ENCODE peak calls at places on chromosomes 11 and 22, in nine cellular contexts. S is activated effector memory CD4-positive, alpha-beta T cell treated with anti-CD3 and anti-CD28 coated beads, Interleukin-2, amount 50 U/mL, for 16 hours; O is hepatocyte; L is bronchial epithelial cell; M is stimulated activated CD4-positive, alpha-beta T cell treated with anti-CD3 and anti-CD28 coated beads, Interleukin-12 subunit alpha, Interleukin-12 subunit beta, amount 100 ng/mL, for 24 hours; H is kidney tubule cell; R is cardiac fibroblast; C is GDM1; B is T-helper 2 cell. Z is an unnamed sample.

GRCh38 chr22:44309647-44310046 is 3.1 kb downstream of the SHISAL1 start:
- DNase-seq in S (no peak), O (no peak), L (no peak), M (no peak), H (no peak), R (peak), C (no peak), B (no peak), Z (no peak)

GRCh38 chr11:117676501-117676900 is 120.5 kb downstream of the DSCAML1 start:
- DNase-seq in S (no peak), O (no peak), L (no peak), M (no peak), H (no peak), R (no peak), C (no peak), B (no peak), Z (no peak)

GRCh38 chr22:47032956-47033647 is 270.7 kb downstream of the TBC1D22A start:
- DNase-seq in S (peak), O (no peak), L (peak), M (no peak), H (no peak), R (no peak), C (no peak), B (no peak), Z (peak)

GRCh38 chr22:44191036-44191454 is 10.3 kb downstream of the PARVG start:
- DNase-seq in S (peak), O (no peak), L (peak), M (no peak), H (peak), R (no peak), C (no peak), B (peak), Z (no peak)

GRCh38 chr11:57761301-57762234 is at the start of gene CTNND1:
- DNase-seq in S (no peak), O (peak), L (peak), M (no peak), H (peak), R (peak), C (peak), B (no peak), Z (peak)

GRCh38 chr11:10885703-10886363 is 28.0 kb upstream of the ZBED5 start:
- DNase-seq in S (no peak), O (peak), L (no peak), M (no peak), H (peak), R (peak), C (no peak), B (no peak), Z (peak)

GRCh38 chr22:33605686-33606085 is 314.6 kb downstream of the LARGE1 start:
- DNase-seq in S (no peak), O (peak), L (no peak), M (no peak), H (no peak), R (peak), C (no peak), B (no peak), Z (no peak)

GRCh38 chr11:19728436-19728835 is 15.8 kb downstream of the NAV2 start:
- DNase-seq in S (no peak), O (peak), L (no peak), M (no peak), H (peak), R (peak), C (no peak), B (no peak), Z (no peak)

GRCh38 chr11:5242933-5243844 is 6.5 kb downstream of the HBG1 start:
- DNase-seq in S (no peak), O (no peak), L (peak), M (no peak), H (no peak), R (no peak), C (no peak), B (peak), Z (no peak)

GRCh38 chr11:117970400-117971024 is 15.7 kb upstream of the IL10RA start:
- DNase-seq in S (peak), O (no peak), L (peak), M (no peak), H (peak), R (no peak), C (peak), B (peak), Z (peak)

GRCh38 chr11:108115495-108116140 is 5.7 kb upstream of the ACAT1 start:
- DNase-seq in S (no peak), O (peak), L (peak), M (no peak), H (peak), R (peak), C (no peak), B (no peak), Z (peak)

GRCh38 chr11:128717581-128717980 is 23.7 kb downstream of the FLI1 start:
- DNase-seq in S (peak), O (no peak), L (no peak), M (no peak), H (no peak), R (no peak), C (no peak), B (peak), Z (no peak)

GRCh38 chr11:17371614-17372013 is 16.8 kb downstream of the KCNJ11 start:
- DNase-seq in S (no peak), O (no peak), L (no peak), M (no peak), H (peak), R (peak), C (no peak), B (no peak), Z (no peak)

GRCh38 chr11:32858731-32859130 is 29.0 kb downstream of the PRRG4 start:
- DNase-seq in S (no peak), O (no peak), L (no peak), M (no peak), H (no peak), R (no peak), C (no peak), B (no peak), Z (no peak)

GRCh38 chr22:39522567-39523300 is 2.4 kb downstream of the ATF4 start:
- DNase-seq in S (no peak), O (no peak), L (peak), M (no peak), H (peak), R (peak), C (no peak), B (peak), Z (peak)

GRCh38 chr11:77547863-77548551 is 41.7 kb upstream of the AQP11 start:
- DNase-seq in S (no peak), O (peak), L (peak), M (no peak), H (peak), R (peak), C (peak), B (peak), Z (peak)

GRCh38 chr22:43850529-43850928 is 11.8 kb downstream of the SULT4A1 start:
- DNase-seq in S (peak), O (no peak), L (no peak), M (no peak), H (no peak), R (no peak), C (no peak), B (no peak), Z (no peak)

GRCh38 chr11:34501500-34501899 is 12.1 kb downstream of the ELF5 start:
- DNase-seq in S (no peak), O (peak), L (peak), M (no peak), H (peak), R (peak), C (no peak), B (no peak), Z (no peak)

GRCh38 chr22:41286639-41287091 is 678 bp upstream of the RANGAP1 start:
- DNase-seq in S (peak), O (peak), L (no peak), M (no peak), H (peak), R (no peak), C (peak), B (peak), Z (no peak)

GRCh38 chr11:35605691-35606090 is 12.6 kb upstream of the FJX1 start:
- DNase-seq in S (no peak), O (peak), L (no peak), M (no peak), H (no peak), R (peak), C (no peak), B (no peak), Z (no peak)

GRCh38 chr11:117875397-117876048 is 935 bp downstream of the FXYD6 start:
- DNase-seq in S (peak), O (no peak), L (no peak), M (no peak), H (no peak), R (no peak), C (no peak), B (peak), Z (no peak)

Z was measured in small intestine.